ENCODE peak calls at places on chromosomes 5 and 9, in five cellular contexts. F, H, S, B and G are unnamed samples.

GRCh38 chr9:91837982-91838731 is 111.9 kb downstream of the ROR2 start:
- DNase-seq in H (peak; percentile 5), B (peak; percentile 31), S (no peak), F (peak; percentile 72), G (no peak)

GRCh38 chr9:77305622-77306365 is 128.5 kb downstream of the VPS13A start:
- DNase-seq in S (no peak), B (peak; percentile 8), F (peak; percentile 9), H (peak; percentile 88), G (no peak)

GRCh38 chr9:16318516-16319060 is 551.9 kb downstream of the BNC2 start:
- DNase-seq in H (no peak), F (no peak), S (no peak), B (no peak), G (no peak)

GRCh38 chr5:159104759-159105317 is 5.1 kb upstream of the EBF1 start:
- DNase-seq in S (no peak), B (no peak), H (no peak), F (no peak), G (peak; percentile 54)

GRCh38 chr5:41371741-41372140 is 138.7 kb downstream of the PLCXD3 start:
- DNase-seq in F (peak; percentile 65), B (peak; percentile 83), H (peak; percentile 71), S (no peak), G (no peak)

GRCh38 chr5:173793677-173794570 is 94.2 kb upstream of the CPEB4 start:
- DNase-seq in S (no peak), B (no peak), H (peak; percentile 37), F (no peak), G (no peak)

GRCh38 chr5:122534829-122535228 is 222.8 kb downstream of the SNCAIP start:
- DNase-seq in H (no peak), S (no peak), F (no peak), B (no peak), G (no peak)

GRCh38 chr5:114314061-114314460 is 47.8 kb upstream of the KCNN2 start:
- DNase-seq in B (no peak), H (no peak), F (no peak), S (no peak), G (no peak)

GRCh38 chr9:34522091-34522887 is 501 bp downstream of the ENHO start:
- DNase-seq in B (no peak), S (no peak), H (no peak), F (no peak), G (no peak)

GRCh38 chr5:64784451-64785025 is 15.8 kb downstream of the CWC27 start:
- DNase-seq in B (peak; percentile 71), F (peak; percentile 93), S (peak; percentile 81), H (peak; percentile 55), G (no peak)

GRCh38 chr9:95924955-95925354 is 49.5 kb downstream of the ERCC6L2 start:
- DNase-seq in B (no peak), H (no peak), S (no peak), F (no peak), G (no peak)

GRCh38 chr9:97895695-97896332 is 26.5 kb downstream of the TRMO start:
- DNase-seq in F (no peak), H (peak; percentile 23), S (no peak), B (no peak), G (no peak)
- TF ChIP-seq CTCF in F (peak; percentile 15), H (peak; percentile 42), S (no peak), B (peak; percentile 5), G (no peak)

GRCh38 chr5:176895829-176896228 is 3.3 kb downstream of the HK3 start:
- DNase-seq in S (no peak), F (no peak), B (no peak), H (no peak), G (no peak)
- TF ChIP-seq CTCF in S (no peak), F (no peak), B (no peak), H (no peak), G (no peak)

GRCh38 chr9:133505186-133505830 is 19.5 kb downstream of the MYMK start:
- DNase-seq in F (no peak), S (no peak), B (peak; percentile 48), H (no peak), G (no peak)
- TF ChIP-seq CTCF in F (no peak), S (no peak), B (no peak), H (no peak), G (no peak)

DNA sequence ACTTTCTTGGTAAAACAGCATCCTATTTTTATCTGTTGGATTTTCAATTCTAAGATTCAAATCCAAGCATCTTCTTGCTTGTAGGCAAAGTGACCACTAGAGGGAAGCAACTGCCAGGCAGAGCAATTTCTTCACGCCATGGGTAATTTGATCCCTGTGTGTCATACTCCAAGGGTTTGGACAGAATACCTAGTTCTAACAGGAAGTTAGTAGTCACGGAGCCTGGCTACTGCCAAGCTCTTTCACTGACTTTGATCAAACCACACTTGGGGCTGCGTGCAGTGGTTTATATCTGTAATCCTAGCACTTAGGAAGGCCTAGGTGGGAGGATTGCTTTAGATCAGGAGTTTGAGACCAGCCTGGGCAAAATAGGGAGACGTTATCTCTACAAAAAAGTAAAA is 473.6 kb upstream of the TNC start:
- DNase-seq in F (peak; percentile 99), H (peak; percentile 95), B (peak; percentile 100), S (peak; percentile 99), G (peak; percentile 38)
- TF ChIP-seq CTCF in F (peak; percentile 98), H (peak; percentile 93), B (peak; percentile 95), S (peak; percentile 95), G (peak; percentile 45)

DNA sequence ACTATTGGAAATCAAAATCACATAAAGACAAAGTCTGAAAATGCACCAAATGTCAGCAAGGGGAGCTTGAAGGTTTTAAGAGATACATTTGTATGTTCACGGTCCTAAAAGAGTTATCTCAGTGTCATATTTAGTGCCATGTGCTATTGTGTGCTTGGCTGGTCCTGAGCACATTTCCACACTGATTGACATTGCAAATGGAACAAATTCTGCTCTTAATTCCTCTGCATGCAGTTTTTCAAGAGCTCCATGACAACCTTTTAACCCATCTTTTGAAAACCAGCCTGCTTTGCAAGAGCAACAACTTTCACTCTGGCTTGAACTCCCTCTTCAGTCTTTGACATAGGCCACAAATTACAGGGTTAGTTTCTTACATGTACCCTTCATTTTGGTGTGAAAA is 175.4 kb upstream of the ACTBL2 start:
- DNase-seq in S (no peak), H (no peak), F (no peak), B (no peak), G (no peak)
- TF ChIP-seq CTCF in S (no peak), H (no peak), F (no peak), B (no peak), G (no peak)

DNA sequence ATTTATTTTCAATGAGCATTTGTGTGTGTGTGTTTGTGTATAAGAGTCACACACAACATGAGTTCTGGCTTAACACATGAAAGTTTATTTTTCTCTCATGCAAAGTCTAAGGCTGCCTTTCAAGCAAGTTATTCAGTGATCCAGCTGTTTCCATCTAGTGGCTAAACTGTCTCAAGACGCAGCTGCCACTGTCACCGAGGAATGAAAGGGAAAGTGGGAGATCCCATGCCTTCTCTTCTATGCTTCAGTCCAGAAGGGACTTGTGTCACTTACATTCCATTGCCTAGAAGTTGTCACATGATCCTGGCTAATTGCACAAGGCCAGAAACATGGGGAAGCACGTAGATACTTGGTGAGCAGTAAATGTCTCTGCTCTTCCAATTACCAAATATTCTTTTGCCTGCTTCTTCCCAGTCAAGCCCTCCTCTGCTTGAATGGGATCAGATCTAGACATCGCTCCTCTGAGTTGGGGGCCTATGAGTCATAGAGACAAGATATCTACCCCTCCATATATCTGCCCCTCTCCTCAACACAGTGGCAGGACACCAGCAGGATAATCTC is 30.4 kb upstream of the SLIT3 start:
- DNase-seq in B (no peak), H (no peak), F (peak; percentile 9), S (no peak), G (no peak)
- TF ChIP-seq CTCF in B (no peak), H (no peak), F (no peak), S (no peak), G (no peak)